ENCODE peak calls at places on chromosomes 3 and 15, in nine cellular contexts. S, I, Y, D, W, C, T, H and A are unnamed samples.

GRCh38 chr3:186444288-186444687 is 82.3 kb upstream of the DGKG start:
- DNase-seq in S (no peak), I (no peak), Y (no peak), D (no peak), W (no peak), C (no peak), T (no peak), H (no peak), A (no peak)

GRCh38 chr3:58052373-58053273 is 44.4 kb downstream of the FLNB start:
- DNase-seq in S (peak), I (no peak), Y (peak), D (peak), W (peak), C (peak), T (peak), H (peak), A (peak)

GRCh38 chr3:152281032-152281713 is 12.4 kb downstream of the MBNL1 start:
- DNase-seq in S (no peak), I (no peak), Y (peak), D (no peak), W (no peak), C (peak), T (no peak), H (no peak), A (peak)

GRCh38 chr3:196141866-196142673 is 60.2 kb upstream of the TFRC start:
- DNase-seq in S (peak), I (no peak), Y (no peak), D (no peak), W (no peak), C (no peak), T (no peak), H (no peak), A (no peak)

GRCh38 chr3:45635475-45636256 is 41.1 kb downstream of the LIMD1 start:
- DNase-seq in S (no peak), I (no peak), Y (peak), D (peak), W (no peak), C (peak), T (peak), H (no peak), A (peak)

GRCh38 chr3:187777331-187778046 is 32.2 kb upstream of the BCL6 start:
- DNase-seq in S (no peak), I (no peak), Y (no peak), D (peak), W (no peak), C (peak), T (no peak), H (no peak), A (no peak)

GRCh38 chr3:13524979-13525669 is 23.8 kb upstream of the FBLN2 start:
- DNase-seq in S (no peak), I (no peak), Y (peak), D (peak), W (peak), C (peak), T (no peak), H (no peak), A (peak)

GRCh38 chr15:69939513-69940440 is 157.9 kb downstream of the TLE3 start:
- DNase-seq in S (no peak), I (no peak), Y (peak), D (no peak), W (no peak), C (no peak), T (no peak), H (no peak), A (no peak)

GRCh38 chr3:35760147-35760546 is 120.8 kb downstream of the ARPP21 start:
- DNase-seq in S (no peak), I (no peak), Y (no peak), D (no peak), W (no peak), C (no peak), T (no peak), H (no peak), A (no peak)

GRCh38 chr15:81942655-81943054 is 103.2 kb downstream of the MEX3B start:
- DNase-seq in S (no peak), I (no peak), Y (no peak), D (no peak), W (no peak), C (no peak), T (no peak), H (no peak), A (no peak)

GRCh38 chr3:102165367-102165766 is 269.4 kb upstream of the ZPLD1 start:
- DNase-seq in S (no peak), I (no peak), Y (peak), D (peak), W (no peak), C (peak), T (peak), H (no peak), A (no peak)

GRCh38 chr3:85842081-85842480 is 883.3 kb downstream of the CADM2 start:
- DNase-seq in S (no peak), I (no peak), Y (no peak), D (no peak), W (no peak), C (no peak), T (no peak), H (no peak), A (no peak)

GRCh38 chr3:195715583-195716266 is 5.1 kb upstream of the MUC20 start:
- DNase-seq in S (peak), I (no peak), Y (no peak), D (no peak), W (no peak), C (no peak), T (no peak), H (no peak), A (no peak)

GRCh38 chr3:159831466-159831865 is 157.2 kb upstream of the IL12A start:
- DNase-seq in S (no peak), I (no peak), Y (no peak), D (no peak), W (no peak), C (no peak), T (no peak), H (no peak), A (no peak)

DNA sequence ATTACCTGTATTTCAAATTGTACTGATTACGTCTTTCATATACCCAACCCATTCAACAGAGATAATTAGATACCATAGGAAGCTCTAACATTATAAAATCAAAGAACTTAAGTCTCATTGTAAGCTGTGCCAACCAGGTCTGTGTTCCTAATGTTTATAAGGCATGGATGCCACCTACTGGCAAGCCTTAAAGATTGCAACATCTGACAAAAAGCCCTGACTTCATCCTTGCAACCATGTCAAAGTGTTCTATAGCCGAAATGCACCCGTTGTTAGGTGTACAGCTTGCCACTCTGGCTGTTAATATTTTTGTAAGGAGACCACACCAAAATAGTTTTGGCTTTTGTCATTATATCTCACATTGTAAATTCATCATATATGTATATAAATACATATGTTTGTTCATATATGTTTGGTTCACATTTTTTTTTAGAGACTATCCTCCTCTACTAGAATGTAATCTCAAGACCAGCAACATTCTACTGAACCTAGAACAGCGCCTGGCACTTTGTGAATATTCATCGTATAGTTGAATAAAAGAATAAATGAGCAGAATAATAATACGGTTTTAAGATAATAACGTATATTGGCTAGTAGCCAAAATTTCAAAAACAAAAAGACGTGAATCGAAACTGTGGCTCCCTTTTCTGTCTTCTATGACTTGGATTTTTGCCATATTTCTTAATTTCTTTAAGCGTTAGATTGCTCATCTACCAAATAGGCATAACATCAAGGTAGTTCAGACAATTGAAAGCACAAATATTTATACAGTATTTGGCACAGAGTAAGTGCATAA is 258.1 kb downstream of the TBL1XR1 start:
- DNase-seq in S (peak), I (peak), Y (peak), D (peak), W (no peak), C (peak), T (peak), H (peak), A (peak)
- TF ChIP-seq CTCF in S (peak), I (peak), Y (peak), D (peak), W (peak), C (peak), T (peak), H (peak), A (peak)

DNA sequence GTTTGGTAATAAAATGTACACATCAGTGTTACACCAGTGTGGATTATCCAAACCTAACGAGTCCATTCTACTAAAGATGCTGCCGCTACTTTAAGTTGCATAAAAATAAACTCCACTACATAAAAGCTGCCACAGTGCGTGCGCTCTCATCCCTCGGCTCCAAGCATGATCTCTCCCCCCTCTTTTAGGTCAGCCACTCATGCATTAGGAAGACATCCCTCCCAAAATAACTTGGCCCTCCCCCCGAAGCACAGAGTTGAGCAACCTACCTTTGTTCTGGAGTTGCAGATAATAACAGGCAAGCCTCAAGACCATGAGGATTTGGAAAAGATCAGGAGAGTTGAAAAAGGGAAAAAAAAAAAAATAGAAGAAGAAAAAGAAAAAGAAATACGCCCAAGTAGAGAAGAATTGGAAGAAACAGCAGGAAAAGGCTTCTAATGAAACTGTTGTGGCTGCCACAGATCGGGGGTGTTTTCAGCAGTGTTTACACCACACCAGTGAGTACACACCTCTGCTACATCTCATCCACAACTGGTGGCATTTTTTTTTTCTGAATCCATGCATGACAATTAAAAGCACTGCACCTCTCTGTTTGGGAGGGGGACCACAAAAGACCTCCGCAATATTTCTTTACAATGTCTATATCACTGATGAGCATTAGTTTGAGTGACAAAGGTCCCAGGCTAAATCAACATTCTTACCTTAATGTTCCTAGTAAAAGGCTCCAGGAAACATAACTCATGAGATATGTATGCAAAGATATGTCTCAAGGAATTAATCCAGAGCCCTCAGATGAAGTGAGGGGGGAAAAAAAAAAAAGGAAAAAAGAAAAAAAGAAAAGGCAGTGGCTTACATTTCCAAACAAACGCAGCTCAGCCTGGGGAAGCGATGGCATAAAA is 339.1 kb downstream of the FOXP1 start:
- DNase-seq in S (no peak), I (no peak), Y (peak), D (peak), W (peak), C (peak), T (no peak), H (peak), A (peak)
- H3K4me3 ChIP-seq in S (no peak), I (no peak), Y (peak), D (peak), W (peak), C (peak), T (no peak), H (peak), A (peak)

DNA sequence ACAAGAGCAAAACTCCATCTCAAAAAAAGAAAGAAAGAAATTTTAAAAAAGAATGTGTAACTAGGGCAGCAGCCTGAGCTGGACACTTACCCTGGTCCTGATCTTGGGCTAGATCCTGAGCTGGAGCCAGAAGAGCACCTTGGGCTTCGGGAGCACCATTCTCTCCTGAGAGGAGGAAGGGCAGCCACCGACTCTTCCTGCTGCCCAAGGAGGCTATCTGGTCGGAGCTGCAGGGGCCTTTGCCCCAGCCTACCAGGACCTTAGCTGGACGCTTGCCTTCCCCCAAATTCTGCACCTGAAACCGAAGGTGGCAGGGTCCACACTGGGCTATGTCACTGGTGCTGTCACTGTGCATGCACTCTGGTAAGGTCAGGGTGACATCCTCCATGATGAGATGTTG is 6.9 kb upstream of the CAMKV start:
- DNase-seq in S (no peak), I (no peak), Y (no peak), D (no peak), W (no peak), C (no peak), T (no peak), H (no peak), A (no peak)
- TF ChIP-seq CTCF in S (no peak), I (no peak), Y (no peak), D (no peak), W (no peak), C (no peak), T (no peak), H (no peak), A (no peak)

GRCh38 chr15:83283813-83284562 is 476 bp downstream of the BNC1 start:
- DNase-seq in S (no peak), I (no peak), Y (peak), D (peak), W (no peak), C (peak), T (no peak), H (no peak), A (peak)
- H3K4me3 ChIP-seq in S (peak), I (no peak), Y (peak), D (peak), W (peak), C (peak), T (peak), H (no peak), A (peak)

DNA sequence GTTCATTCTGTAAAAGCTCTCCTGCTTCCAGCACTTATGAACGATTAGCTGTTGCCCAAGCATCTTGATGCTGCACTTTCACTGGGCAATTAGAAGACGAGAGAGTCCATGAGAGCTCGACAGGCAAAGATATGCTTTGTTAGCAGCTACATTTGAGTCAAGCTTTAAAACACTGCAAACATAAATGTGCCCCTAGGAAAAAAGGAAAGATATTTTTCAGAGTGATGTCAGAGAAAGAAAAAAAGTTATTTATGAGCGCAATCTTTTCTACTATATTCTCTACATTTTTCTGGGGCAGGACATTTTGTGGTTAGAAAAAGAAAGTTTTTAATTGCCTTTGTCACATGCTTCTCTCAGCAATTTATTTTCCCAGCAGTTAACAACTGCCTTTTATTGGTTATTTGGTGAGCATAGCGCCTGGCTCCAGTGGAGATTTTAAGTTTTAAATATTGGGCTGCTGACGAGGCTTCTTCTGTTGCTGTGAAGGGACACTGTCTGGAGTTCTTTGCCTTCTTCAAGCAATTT is 468.4 kb downstream of the C3orf38 start:
- DNase-seq in S (no peak), I (no peak), Y (no peak), D (no peak), W (no peak), C (no peak), T (no peak), H (no peak), A (no peak)
- TF ChIP-seq CTCF in S (no peak), I (no peak), Y (no peak), D (no peak), W (no peak), C (no peak), T (no peak), H (no peak), A (no peak)

GRCh38 chr15:32029409-32029861 is 880 bp upstream of the CHRNA7 start:
- DNase-seq in S (peak), I (no peak), Y (no peak), D (peak), W (no peak), C (no peak), T (no peak), H (peak), A (no peak)

GRCh38 chr15:32030795-32031194 is 480 bp downstream of the CHRNA7 start:
- DNase-seq in S (no peak), I (no peak), Y (no peak), D (peak), W (no peak), C (no peak), T (no peak), H (no peak), A (no peak)

GRCh38 chr15:32033186-32033890 is 3.0 kb downstream of the CHRNA7 start:
- DNase-seq in S (peak), I (no peak), Y (no peak), D (no peak), W (no peak), C (no peak), T (no peak), H (no peak), A (no peak)

GRCh38 chr15:32028921-32029320 is 1.4 kb upstream of the CHRNA7 start:
- DNase-seq in S (no peak), I (no peak), Y (no peak), D (no peak), W (no peak), C (no peak), T (no peak), H (no peak), A (no peak)

DNA sequence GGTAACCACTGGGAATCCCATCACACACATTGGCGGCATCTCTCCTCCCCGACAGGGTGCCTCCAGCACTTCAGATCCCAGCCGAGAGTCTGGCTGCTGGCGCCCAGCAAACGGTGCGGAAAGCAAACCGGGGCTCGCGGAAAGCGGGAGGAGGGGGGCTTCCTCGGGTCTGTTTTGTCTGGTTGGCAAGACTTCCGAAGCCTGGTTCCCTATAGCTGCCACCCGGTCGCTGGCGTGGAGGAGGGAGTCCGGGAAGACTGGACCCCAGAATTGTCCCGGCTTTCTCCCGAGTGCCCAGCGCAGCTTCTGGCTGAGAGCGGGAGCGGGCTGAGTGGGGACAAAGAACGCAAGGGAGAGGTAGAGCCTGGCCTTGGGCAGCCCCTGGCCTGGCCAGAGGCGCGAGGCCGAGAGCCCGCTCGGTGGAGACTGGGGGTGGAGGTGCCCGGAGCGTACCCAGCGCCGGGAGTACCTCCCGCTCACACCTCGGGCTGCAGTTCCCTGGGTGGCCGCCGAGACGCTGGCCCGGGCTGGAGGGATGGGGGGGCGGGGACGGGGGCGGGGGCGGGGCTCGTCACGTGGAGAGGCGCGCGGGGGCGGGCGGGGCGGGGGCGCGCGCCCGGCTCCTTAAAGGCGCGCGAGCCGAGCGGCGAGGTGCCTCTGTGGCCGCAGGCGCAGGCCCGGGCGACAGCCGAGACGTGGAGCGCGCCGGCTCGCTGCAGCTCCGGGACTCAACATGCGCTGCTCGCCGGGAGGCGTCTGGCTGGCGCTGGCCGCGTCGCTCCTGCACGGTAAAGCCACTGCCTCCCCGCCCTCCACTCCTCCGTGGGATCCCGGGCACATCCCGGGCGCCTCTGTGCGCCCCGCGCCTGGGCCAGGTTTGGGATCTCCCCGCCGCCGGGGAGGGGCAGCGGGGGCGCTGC is at the start of gene CHRNA7:
- DNase-seq in S (peak), I (peak), Y (peak), D (peak), W (peak), C (peak), T (peak), H (peak), A (no peak)
- H3K4me3 ChIP-seq in S (peak), I (no peak), Y (peak), D (peak), W (peak), C (peak), T (peak), H (peak), A (no peak)